ENCODE peak calls at places on chromosomes 7 and 10, in four cellular contexts. X is H1, O is mesenchymal stem cell, C is H9. E is an unnamed sample.

GRCh38 chr10:48598243-48598935 is 6.5 kb downstream of the ARHGAP22 start:
- DNase-seq in X (no peak), O (no peak), C (no peak), E (no peak)

GRCh38 chr7:158868754-158869410 is 12.5 kb downstream of the DYNC2I1 start:
- DNase-seq in X (no peak), C (no peak), O (no peak), E (no peak)

GRCh38 chr7:94580601-94581000 is 71.0 kb downstream of the CASD1 start:
- DNase-seq in C (no peak), X (no peak), O (peak; percentile 8), E (peak; percentile 49)

GRCh38 chr7:66503036-66503370 is 125.7 kb upstream of the KCTD7 start:
- DNase-seq in O (no peak), X (no peak), C (no peak), E (no peak)

GRCh38 chr7:28132959-28133745 is 47.4 kb downstream of the JAZF1 start:
- DNase-seq in O (no peak), X (no peak), C (no peak), E (no peak)

GRCh38 chr10:3365630-3366029 is 193.0 kb upstream of the PITRM1 start:
- DNase-seq in C (no peak), O (no peak), X (no peak), E (no peak)

GRCh38 chr7:4136501-4137110 is 545.5 kb upstream of the FOXK1 start:
- DNase-seq in O (no peak), C (no peak), X (no peak), E (no peak)

GRCh38 chr7:117285821-117286220 is 37.0 kb downstream of the WNT2 start:
- DNase-seq in X (no peak), O (no peak), C (no peak), E (peak; percentile 59)

GRCh38 chr10:77075916-77076315 is 561.7 kb downstream of the KCNMA1 start:
- DNase-seq in O (no peak), C (no peak), X (no peak), E (no peak)

GRCh38 chr10:104296687-104297436 is 27.9 kb downstream of the GSTO2 start:
- DNase-seq in C (no peak), X (no peak), O (no peak), E (no peak)

GRCh38 chr7:98058186-98058585 is 48.5 kb upstream of the LMTK2 start:
- DNase-seq in X (no peak), C (no peak), O (no peak), E (no peak)

GRCh38 chr7:79454325-79454960 is 976 bp upstream of the MAGI2 start:
- DNase-seq in C (peak; percentile 44), X (no peak), O (peak; percentile 80), E (peak; percentile 66)

GRCh38 chr10:128774979-128775378 is 648.8 kb upstream of the MKI67 start:
- DNase-seq in C (no peak), O (no peak), X (no peak), E (no peak)

GRCh38 chr10:131475043-131475442 is 163.5 kb upstream of the TCERG1L start:
- DNase-seq in X (no peak), O (no peak), C (no peak), E (no peak)

GRCh38 chr10:93514496-93514895 is 18.1 kb downstream of the CEP55 start:
- DNase-seq in X (no peak), C (no peak), O (no peak), E (peak; percentile 20)

GRCh38 chr7:33258561-33258960 is 129.2 kb downstream of the BBS9 start:
- DNase-seq in O (no peak), X (no peak), C (no peak), E (peak; percentile 64)

GRCh38 chr7:47379629-47380324 is 202.1 kb downstream of the TNS3 start:
- DNase-seq in C (peak; percentile 47), X (no peak), O (peak; percentile 66), E (peak; percentile 75)

GRCh38 chr7:134899729-134900128 is 86.6 kb upstream of the AGBL3 start:
- DNase-seq in O (peak; percentile 65), X (no peak), C (no peak), E (peak; percentile 68)

GRCh38 chr10:48819806-48820205 is 119.8 kb downstream of the LRRC18 start:
- DNase-seq in X (no peak), C (no peak), O (no peak), E (no peak)

GRCh38 chr7:36387437-36388345 is 2.0 kb upstream of the ANLN start:
- DNase-seq in O (no peak), X (no peak), C (no peak), E (no peak)

GRCh38 chr10:120503695-120504094 is 46.7 kb downstream of the PLPP4 start:
- DNase-seq in X (no peak), C (no peak), O (no peak), E (no peak)

GRCh38 chr10:8591619-8592018 is 537.1 kb downstream of the GATA3 start:
- DNase-seq in C (no peak), X (no peak), O (no peak), E (no peak)

GRCh38 chr10:72455889-72456588 is 101.3 kb upstream of the DNAJB12 start:
- DNase-seq in O (peak; percentile 10), C (no peak), X (no peak), E (peak; percentile 22)

GRCh38 chr7:71414490-71414889 is 282.5 kb downstream of the GALNT17 start:
- DNase-seq in X (no peak), C (no peak), O (no peak), E (no peak)

GRCh38 chr10:24722131-24722675 is 1.5 kb downstream of the ARHGAP21 start:
- DNase-seq in O (no peak), C (no peak), X (no peak), E (peak; percentile 18)

GRCh38 chr10:24723788-24724380 is at the start of gene ARHGAP21:
- DNase-seq in O (peak; percentile 84), X (no peak), C (peak; percentile 61), E (peak; percentile 68)

GRCh38 chr10:24723386-24723787 is 300 bp downstream of the ARHGAP21 start:
- DNase-seq in C (no peak), X (no peak), O (peak; percentile 63), E (peak; percentile 36)

GRCh38 chr10:24721254-24722106 is 2.2 kb downstream of the ARHGAP21 start:
- DNase-seq in O (peak; percentile 52), X (no peak), C (peak; percentile 43), E (peak; percentile 12)

GRCh38 chr10:24722676-24723385 is 856 bp downstream of the ARHGAP21 start:
- DNase-seq in X (no peak), C (peak; percentile 48), O (peak; percentile 71), E (peak; percentile 40)
- H4K91ac ChIP-seq in X (no peak overlapping the region), C (no peak overlapping the region), O (peak overlapping the region; percentile 47), E (peak overlapping the region; percentile 72)

GRCh38 chr10:79405221-79405994 is 40.0 kb downstream of the ZCCHC24 start:
- DNase-seq in X (no peak), O (peak; percentile 68), C (no peak), E (no peak)
- H4K91ac ChIP-seq in X (peak overlapping the region; percentile 64), O (peak overlapping the region; percentile 8), C (no peak overlapping the region), E (peak overlapping the region; percentile 23)

DNA sequence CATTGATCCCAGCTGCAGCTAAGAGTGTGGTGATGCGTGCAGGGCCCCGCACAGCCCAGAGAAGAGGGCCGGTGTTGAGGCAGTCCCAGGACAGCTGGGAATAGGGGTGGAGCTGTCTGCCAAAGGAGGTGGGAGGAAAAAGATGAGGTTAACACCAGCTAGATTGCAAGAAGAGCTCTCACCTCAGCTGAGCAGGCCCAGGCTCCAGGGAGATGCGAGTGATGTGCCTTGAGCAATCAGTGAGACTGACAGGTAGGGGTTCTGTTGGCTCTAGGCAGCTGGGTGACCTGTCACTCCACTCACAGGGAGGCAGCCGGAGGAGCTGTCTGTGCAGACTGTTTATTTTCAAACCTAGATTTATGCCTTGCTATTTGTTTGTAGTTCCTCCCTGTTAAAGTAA is 205.0 kb upstream of the CXCL12 start:
- DNase-seq in O (no peak), X (no peak), C (no peak), E (no peak)
- H4K91ac ChIP-seq in O (no peak overlapping the region), X (no peak overlapping the region), C (no peak overlapping the region), E (no peak overlapping the region)

GRCh38 chr10:78585952-78586351 is 482.8 kb upstream of the ZMIZ1 start:
- DNase-seq in C (no peak), O (no peak), X (no peak), E (no peak)
- H4K91ac ChIP-seq in C (no peak overlapping the region), O (no peak overlapping the region), X (no peak overlapping the region), E (no peak overlapping the region)

GRCh38 chr10:43409385-43410109 is 561 bp upstream of the HNRNPF start:
- DNase-seq in C (no peak), O (no peak), X (no peak), E (no peak)

GRCh38 chr10:43408710-43409384 is at the start of gene HNRNPF:
- DNase-seq in X (peak; percentile 86), C (peak; percentile 97), O (peak; percentile 97), E (peak; percentile 93)

GRCh38 chr10:43407148-43407575 is 1.8 kb downstream of the HNRNPF start:
- DNase-seq in X (no peak), O (peak; percentile 66), C (no peak), E (peak; percentile 36)

GRCh38 chr10:43408331-43408709 is 666 bp downstream of the HNRNPF start:
- DNase-seq in X (no peak), C (no peak), O (no peak), E (no peak)

GRCh38 chr10:43407576-43408330 is 1.2 kb downstream of the HNRNPF start:
- DNase-seq in O (peak; percentile 92), C (peak; percentile 71), X (no peak), E (peak; percentile 89)
- H4K91ac ChIP-seq in O (peak overlapping the region; percentile 93), C (no peak overlapping the region), X (peak overlapping the region; percentile 74), E (peak overlapping the region; percentile 79)

GRCh38 chr7:154903083-154903731 is 99.7 kb downstream of the PAXIP1 start:
- DNase-seq in C (no peak), O (no peak), X (no peak), E (no peak)
- H4K91ac ChIP-seq in C (no peak overlapping the region), O (no peak overlapping the region), X (peak overlapping the region; percentile 42), E (no peak overlapping the region)

DNA sequence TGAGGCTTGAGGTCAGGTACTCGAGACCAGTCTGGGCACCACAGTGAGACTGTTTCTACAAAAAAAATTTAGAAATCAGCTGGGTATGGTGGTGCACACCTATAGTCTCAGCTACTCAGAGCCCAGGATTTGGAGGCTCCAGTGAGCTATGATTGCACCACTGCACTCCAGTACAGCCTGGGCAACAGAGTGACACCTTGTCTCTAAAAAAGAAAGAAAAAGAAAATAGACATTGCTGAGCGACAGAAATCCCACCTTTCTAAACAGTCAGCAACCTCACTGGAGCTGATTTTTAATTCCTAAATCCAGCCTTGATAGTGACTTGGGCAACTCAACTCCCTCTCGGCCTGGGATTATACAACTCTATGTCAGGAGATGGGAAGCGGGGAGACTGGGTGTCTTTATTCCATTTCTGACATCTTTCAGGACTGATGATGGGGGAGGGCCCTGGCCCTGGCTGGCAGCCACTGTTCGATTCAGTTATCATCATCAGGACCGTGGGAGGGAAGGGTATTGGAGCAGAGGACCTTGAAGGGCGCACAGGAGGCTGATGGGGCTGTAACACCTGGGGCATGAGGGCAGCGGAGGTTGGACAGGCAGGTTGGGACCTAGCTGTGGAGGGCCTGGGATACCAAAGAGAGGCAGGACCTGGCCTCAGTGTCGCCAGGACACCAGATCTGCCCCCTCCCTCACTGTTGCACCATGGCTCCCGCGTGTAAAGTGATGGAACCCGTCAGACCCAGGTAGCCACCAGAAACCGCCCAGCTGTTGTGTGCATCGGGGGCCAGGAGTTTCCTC is 14.7 kb downstream of the HSPB1 start:
- DNase-seq in O (no peak), X (no peak), C (no peak), E (no peak)
- H4K91ac ChIP-seq in O (peak overlapping the region; percentile 65), X (peak overlapping the region; percentile 98), C (no peak overlapping the region), E (peak overlapping the region; percentile 77)